ENCODE peak calls at places on chromosomes 4 and X, in nine cellular contexts. One of them, this sample, is unnamed.

GRCh38 chr4:13985824-13986223 is 358.3 kb upstream of the BOD1L1 start:
- DNase-seq in GM12878: no peak
- DNase-seq in pancreas: no peak
- DNase-seq in fibroblast of the aortic adventitia: peak
- DNase-seq in mesendoderm: no peak
- DNase-seq in skeletal muscle cell: no peak
- DNase-seq in IMR-90: peak
- DNase-seq in endothelial cell of umbilical vein: no peak
- DNase-seq in lung: no peak
- DNase-seq in this sample: no peak

GRCh38 chr4:124708517-124709300 is 3.8 kb downstream of the ANKRD50 start:
- DNase-seq in endothelial cell of umbilical vein: peak
- DNase-seq in IMR-90: peak
- DNase-seq in GM12878: no peak
- DNase-seq in skeletal muscle cell: peak
- DNase-seq in pancreas: no peak
- DNase-seq in lung: no peak
- DNase-seq in mesendoderm: no peak
- DNase-seq in fibroblast of the aortic adventitia: peak
- DNase-seq in this sample: no peak

GRCh38 chr4:101163936-101164335 is 183.4 kb downstream of the PPP3CA start:
- DNase-seq in IMR-90: peak
- DNase-seq in pancreas: no peak
- DNase-seq in mesendoderm: no peak
- DNase-seq in skeletal muscle cell: no peak
- DNase-seq in GM12878: no peak
- DNase-seq in fibroblast of the aortic adventitia: peak
- DNase-seq in endothelial cell of umbilical vein: no peak
- DNase-seq in lung: no peak
- DNase-seq in this sample: no peak

GRCh38 chr4:102620697-102621497 is 119.7 kb downstream of the NFKB1 start:
- DNase-seq in pancreas: peak
- DNase-seq in skeletal muscle cell: no peak
- DNase-seq in fibroblast of the aortic adventitia: peak
- DNase-seq in GM12878: no peak
- DNase-seq in IMR-90: peak
- DNase-seq in endothelial cell of umbilical vein: peak
- DNase-seq in lung: no peak
- DNase-seq in mesendoderm: peak
- DNase-seq in this sample: peak

GRCh38 chr4:183968502-183968901 is 63.4 kb downstream of the STOX2 start:
- DNase-seq in lung: no peak
- DNase-seq in IMR-90: no peak
- DNase-seq in GM12878: no peak
- DNase-seq in endothelial cell of umbilical vein: no peak
- DNase-seq in pancreas: no peak
- DNase-seq in skeletal muscle cell: no peak
- DNase-seq in mesendoderm: peak
- DNase-seq in fibroblast of the aortic adventitia: no peak
- DNase-seq in this sample: no peak

GRCh38 chr4:102663073-102663472 is 97.7 kb downstream of the MANBA start:
- DNase-seq in mesendoderm: no peak
- DNase-seq in skeletal muscle cell: peak
- DNase-seq in IMR-90: peak
- DNase-seq in pancreas: no peak
- DNase-seq in fibroblast of the aortic adventitia: peak
- DNase-seq in GM12878: no peak
- DNase-seq in endothelial cell of umbilical vein: no peak
- DNase-seq in lung: no peak
- DNase-seq in this sample: no peak

GRCh38 chrX:101986571-101986970 is 54.7 kb upstream of the ZMAT1 start:
- DNase-seq in endothelial cell of umbilical vein: peak
- DNase-seq in mesendoderm: peak
- DNase-seq in skeletal muscle cell: no peak
- DNase-seq in fibroblast of the aortic adventitia: no peak
- DNase-seq in IMR-90: no peak
- DNase-seq in GM12878: no peak
- DNase-seq in pancreas: no peak
- DNase-seq in lung: no peak
- DNase-seq in this sample: no peak

GRCh38 chrX:48956728-48957414 is 536 bp downstream of the OTUD5 start:
- DNase-seq in pancreas: peak
- DNase-seq in skeletal muscle cell: no peak
- DNase-seq in mesendoderm: no peak
- DNase-seq in IMR-90: no peak
- DNase-seq in endothelial cell of umbilical vein: peak
- DNase-seq in lung: no peak
- DNase-seq in fibroblast of the aortic adventitia: no peak
- DNase-seq in GM12878: no peak
- DNase-seq in this sample: peak

GRCh38 chr4:40702800-40703151 is 47.0 kb upstream of the NSUN7 start:
- DNase-seq in lung: no peak
- DNase-seq in IMR-90: no peak
- DNase-seq in pancreas: no peak
- DNase-seq in mesendoderm: no peak
- DNase-seq in endothelial cell of umbilical vein: no peak
- DNase-seq in GM12878: no peak
- DNase-seq in fibroblast of the aortic adventitia: no peak
- DNase-seq in skeletal muscle cell: no peak
- DNase-seq in this sample: no peak

GRCh38 chr4:134189480-134189879 is 12.1 kb downstream of the PABPC4L start:
- DNase-seq in IMR-90: no peak
- DNase-seq in fibroblast of the aortic adventitia: no peak
- DNase-seq in lung: no peak
- DNase-seq in GM12878: no peak
- DNase-seq in endothelial cell of umbilical vein: no peak
- DNase-seq in pancreas: no peak
- DNase-seq in mesendoderm: no peak
- DNase-seq in skeletal muscle cell: no peak
- DNase-seq in this sample: no peak

GRCh38 chr4:157804986-157805385 is 367.8 kb downstream of the GASK1B start:
- DNase-seq in GM12878: no peak
- DNase-seq in fibroblast of the aortic adventitia: no peak
- DNase-seq in IMR-90: no peak
- DNase-seq in mesendoderm: peak
- DNase-seq in skeletal muscle cell: no peak
- DNase-seq in lung: no peak
- DNase-seq in pancreas: no peak
- DNase-seq in endothelial cell of umbilical vein: peak
- DNase-seq in this sample: no peak

GRCh38 chr4:116531870-116532269 is 553.5 kb downstream of the TRAM1L1 start:
- DNase-seq in endothelial cell of umbilical vein: peak
- DNase-seq in lung: no peak
- DNase-seq in pancreas: no peak
- DNase-seq in mesendoderm: peak
- DNase-seq in GM12878: no peak
- DNase-seq in IMR-90: no peak
- DNase-seq in fibroblast of the aortic adventitia: no peak
- DNase-seq in skeletal muscle cell: no peak
- DNase-seq in this sample: no peak

GRCh38 chr4:73901031-73901430 is 31.8 kb downstream of the CXCL1 start:
- DNase-seq in mesendoderm: no peak
- DNase-seq in skeletal muscle cell: peak
- DNase-seq in lung: no peak
- DNase-seq in endothelial cell of umbilical vein: no peak
- DNase-seq in fibroblast of the aortic adventitia: peak
- DNase-seq in IMR-90: peak
- DNase-seq in pancreas: no peak
- DNase-seq in GM12878: no peak
- DNase-seq in this sample: no peak

GRCh38 chr4:80918004-80918403 is 112.5 kb upstream of the BMP3 start:
- DNase-seq in IMR-90: peak
- DNase-seq in lung: no peak
- DNase-seq in fibroblast of the aortic adventitia: peak
- DNase-seq in mesendoderm: no peak
- DNase-seq in skeletal muscle cell: peak
- DNase-seq in GM12878: no peak
- DNase-seq in endothelial cell of umbilical vein: no peak
- DNase-seq in pancreas: no peak
- DNase-seq in this sample: no peak

GRCh38 chrX:150731795-150732194 is 38.6 kb downstream of the MTMR1 start:
- DNase-seq in skeletal muscle cell: peak
- DNase-seq in fibroblast of the aortic adventitia: peak
- DNase-seq in GM12878: no peak
- DNase-seq in IMR-90: peak
- DNase-seq in lung: no peak
- DNase-seq in mesendoderm: no peak
- DNase-seq in endothelial cell of umbilical vein: no peak
- DNase-seq in pancreas: no peak
- DNase-seq in this sample: no peak

GRCh38 chr4:123193802-123194201 is 202.8 kb upstream of the SPRY1 start:
- DNase-seq in GM12878: no peak
- DNase-seq in mesendoderm: no peak
- DNase-seq in lung: no peak
- DNase-seq in fibroblast of the aortic adventitia: no peak
- DNase-seq in skeletal muscle cell: no peak
- DNase-seq in endothelial cell of umbilical vein: no peak
- DNase-seq in pancreas: no peak
- DNase-seq in IMR-90: no peak
- DNase-seq in this sample: no peak

GRCh38 chr4:172654482-172654881 is 514.1 kb upstream of the GALNT7 start:
- DNase-seq in IMR-90: no peak
- DNase-seq in skeletal muscle cell: no peak
- DNase-seq in GM12878: no peak
- DNase-seq in endothelial cell of umbilical vein: no peak
- DNase-seq in mesendoderm: no peak
- DNase-seq in fibroblast of the aortic adventitia: no peak
- DNase-seq in pancreas: no peak
- DNase-seq in lung: no peak
- DNase-seq in this sample: no peak

DNA sequence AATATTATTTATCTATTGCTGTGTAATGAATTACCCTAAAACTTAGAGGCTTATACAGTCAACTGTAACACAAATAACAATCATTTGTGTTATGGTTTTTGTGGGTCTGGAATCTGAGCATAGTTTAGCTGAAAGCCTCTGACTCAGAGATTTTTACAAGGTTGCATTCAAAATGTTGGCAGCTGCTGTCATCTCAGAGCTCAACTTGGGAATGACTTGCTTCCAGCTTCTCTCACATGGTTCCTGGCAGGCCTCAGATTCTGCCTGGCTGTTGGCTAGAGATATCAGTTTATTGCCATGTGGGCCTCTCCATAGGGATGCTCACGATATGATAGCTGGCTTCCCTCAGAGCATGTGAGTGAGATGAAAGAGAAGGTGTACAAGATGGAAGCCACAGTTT is 70.2 kb upstream of the BRWD3 start:
- DNase-seq in fibroblast of the aortic adventitia: peak
- DNase-seq in pancreas: no peak
- DNase-seq in endothelial cell of umbilical vein: no peak
- DNase-seq in mesendoderm: peak
- DNase-seq in IMR-90: peak
- DNase-seq in skeletal muscle cell: no peak
- DNase-seq in GM12878: no peak
- DNase-seq in lung: no peak
- DNase-seq in this sample: no peak
- H3K4me3 ChIP-seq in fibroblast of the aortic adventitia: no peak
- H3K4me3 ChIP-seq in pancreas: no peak
- H3K4me3 ChIP-seq in endothelial cell of umbilical vein: no peak
- H3K4me3 ChIP-seq in mesendoderm: no peak
- H3K4me3 ChIP-seq in IMR-90: no peak
- H3K4me3 ChIP-seq in skeletal muscle cell: no peak
- H3K4me3 ChIP-seq in GM12878: no peak
- H3K4me3 ChIP-seq in lung: no peak
- H3K4me3 ChIP-seq in this sample: no peak

DNA sequence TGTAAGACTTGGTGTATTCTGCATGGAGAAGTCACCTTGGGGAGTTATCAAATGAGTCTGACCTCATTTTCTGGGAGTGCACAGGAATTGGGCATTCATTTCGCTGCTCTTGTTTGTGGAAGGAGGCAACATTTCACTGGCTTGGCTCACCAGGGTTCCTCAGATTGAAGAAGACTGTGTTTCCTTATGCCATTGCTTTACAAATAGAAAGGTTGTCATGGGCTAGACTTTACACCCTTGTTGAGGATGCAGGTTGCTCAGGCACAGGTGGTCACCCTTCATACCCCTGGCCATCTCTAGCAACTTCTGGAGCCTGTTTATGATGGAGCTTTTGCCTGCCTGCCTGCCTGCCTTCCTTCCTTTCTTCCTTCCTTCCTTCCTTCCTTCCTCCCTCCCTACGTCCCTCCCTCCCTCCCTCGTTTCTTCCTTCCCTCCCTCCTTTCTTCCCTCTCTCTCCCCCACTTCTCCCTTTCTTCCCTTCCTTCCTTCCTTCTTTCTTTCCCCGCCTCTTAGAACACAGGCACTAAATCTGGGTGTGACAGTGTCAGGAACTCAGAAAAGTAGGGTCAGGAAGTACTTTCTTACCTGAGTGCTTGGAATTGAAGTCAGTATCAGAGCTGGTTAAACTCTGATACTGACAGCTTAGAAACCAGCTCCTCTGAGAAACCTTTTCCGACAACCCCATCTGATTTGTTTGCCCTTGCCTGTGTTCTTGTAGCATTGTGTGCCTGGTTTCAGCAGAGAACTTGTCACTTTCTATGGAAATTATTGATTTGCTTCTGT is 114.2 kb downstream of the AASDH start:
- DNase-seq in endothelial cell of umbilical vein: no peak
- DNase-seq in lung: no peak
- DNase-seq in skeletal muscle cell: no peak
- DNase-seq in fibroblast of the aortic adventitia: no peak
- DNase-seq in GM12878: no peak
- DNase-seq in pancreas: no peak
- DNase-seq in mesendoderm: no peak
- DNase-seq in IMR-90: no peak
- DNase-seq in this sample: no peak
- H3K4me3 ChIP-seq in endothelial cell of umbilical vein: no peak
- H3K4me3 ChIP-seq in lung: no peak
- H3K4me3 ChIP-seq in skeletal muscle cell: no peak
- H3K4me3 ChIP-seq in fibroblast of the aortic adventitia: no peak
- H3K4me3 ChIP-seq in GM12878: no peak
- H3K4me3 ChIP-seq in pancreas: no peak
- H3K4me3 ChIP-seq in mesendoderm: no peak
- H3K4me3 ChIP-seq in IMR-90: no peak
- H3K4me3 ChIP-seq in this sample: peak

GRCh38 chrX:82092307-82092706 is 890.4 kb downstream of the SH3BGRL start:
- DNase-seq in IMR-90: no peak
- DNase-seq in endothelial cell of umbilical vein: no peak
- DNase-seq in pancreas: no peak
- DNase-seq in mesendoderm: no peak
- DNase-seq in GM12878: no peak
- DNase-seq in skeletal muscle cell: no peak
- DNase-seq in lung: no peak
- DNase-seq in fibroblast of the aortic adventitia: no peak
- DNase-seq in this sample: no peak
- H3K4me3 ChIP-seq in IMR-90: no peak
- H3K4me3 ChIP-seq in endothelial cell of umbilical vein: no peak
- H3K4me3 ChIP-seq in pancreas: no peak
- H3K4me3 ChIP-seq in mesendoderm: no peak
- H3K4me3 ChIP-seq in GM12878: no peak
- H3K4me3 ChIP-seq in skeletal muscle cell: no peak
- H3K4me3 ChIP-seq in lung: no peak
- H3K4me3 ChIP-seq in fibroblast of the aortic adventitia: no peak
- H3K4me3 ChIP-seq in this sample: no peak

DNA sequence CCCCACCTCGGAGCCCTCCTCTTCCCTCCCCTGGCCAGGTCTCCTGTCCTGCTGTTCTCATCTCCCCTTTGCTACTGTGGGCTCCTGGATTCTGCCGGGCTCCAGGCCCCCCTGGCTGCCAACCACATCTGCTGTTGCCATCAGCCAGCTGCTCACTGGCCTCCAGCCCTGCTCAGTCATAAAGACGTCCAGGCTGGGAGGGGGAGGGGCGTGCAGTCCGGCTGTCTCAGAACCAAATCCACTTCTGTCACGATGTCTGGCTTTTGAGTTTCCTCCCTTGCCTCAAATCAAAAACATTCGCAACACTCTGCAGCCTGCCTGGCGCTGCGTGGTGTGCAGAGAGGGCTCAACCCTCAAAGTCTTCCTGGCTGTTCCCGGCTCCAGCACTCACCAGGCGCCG is 7.1 kb downstream of the RASL11B start:
- DNase-seq in IMR-90: peak
- DNase-seq in pancreas: no peak
- DNase-seq in GM12878: no peak
- DNase-seq in mesendoderm: no peak
- DNase-seq in lung: no peak
- DNase-seq in skeletal muscle cell: peak
- DNase-seq in fibroblast of the aortic adventitia: peak
- DNase-seq in endothelial cell of umbilical vein: no peak
- DNase-seq in this sample: peak
- H3K4me3 ChIP-seq in IMR-90: no peak
- H3K4me3 ChIP-seq in pancreas: no peak
- H3K4me3 ChIP-seq in GM12878: no peak
- H3K4me3 ChIP-seq in mesendoderm: no peak
- H3K4me3 ChIP-seq in lung: no peak
- H3K4me3 ChIP-seq in skeletal muscle cell: no peak
- H3K4me3 ChIP-seq in fibroblast of the aortic adventitia: no peak
- H3K4me3 ChIP-seq in endothelial cell of umbilical vein: no peak
- H3K4me3 ChIP-seq in this sample: no peak